ENCODE peak calls at places on chromosomes 1 and 21, in six cellular contexts. J is AG04450; M is cardiac muscle cell; D is tibial nerve; B is CD8-positive, alpha-beta T cell; R is neuronal stem cell. S is an unnamed sample.
A peak's percentile ranks its signal among the peaks of the same experiment; 100 is the strongest.

GRCh38 chr1:5983361-5984103 is 8.7 kb downstream of the NPHP4 start:
- DNase-seq in J (peak; percentile 64), M (no peak), D (no peak), B (no peak), R (no peak), S (no peak)

GRCh38 chr1:115706774-115707425 is 61.6 kb downstream of the CASQ2 start:
- DNase-seq in J (peak; percentile 26), M (peak; percentile 89), D (no peak), B (no peak), R (peak; percentile 64), S (no peak)

GRCh38 chr1:203046984-203047630 is 20.8 kb downstream of the PPFIA4 start:
- DNase-seq in J (peak; percentile 41), M (no peak), D (no peak), B (no peak), R (no peak), S (no peak)

GRCh38 chr1:204128964-204129896 is 22.6 kb downstream of the ETNK2 start:
- DNase-seq in J (peak; percentile 32), M (peak; percentile 81), D (no peak), B (peak; percentile 74), R (peak; percentile 54), S (peak; percentile 49)

GRCh38 chr21:34808569-34809204 is 139.9 kb downstream of the CLIC6 start:
- DNase-seq in J (peak; percentile 26), M (no peak), D (no peak), B (no peak), R (no peak), S (no peak)

GRCh38 chr1:215845224-215845902 is 278.3 kb downstream of the KCTD3 start:
- DNase-seq in J (peak; percentile 58), M (no peak), D (no peak), B (no peak), R (no peak), S (no peak)

GRCh38 chr1:43913051-43913501 is 20.5 kb upstream of the ARTN start:
- DNase-seq in J (no peak), M (no peak), D (no peak), B (no peak), R (no peak), S (no peak)

GRCh38 chr1:153513023-153513422 is 22.8 kb downstream of the S100A6 start:
- DNase-seq in J (no peak), M (no peak), D (no peak), B (no peak), R (no peak), S (no peak)

GRCh38 chr1:85342177-85342576 is 65.7 kb upstream of the BCL10 start:
- DNase-seq in J (no peak), M (no peak), D (no peak), B (no peak), R (no peak), S (no peak)

GRCh38 chr1:169495916-169496315 is 10.2 kb upstream of the SLC19A2 start:
- DNase-seq in J (no peak), M (no peak), D (no peak), B (no peak), R (no peak), S (no peak)

GRCh38 chr21:42650441-42651421 is 2.7 kb upstream of the PDE9A start:
- DNase-seq in J (no peak), M (no peak), D (no peak), B (no peak), R (no peak), S (no peak)

GRCh38 chr1:46244656-46245371 is 2.7 kb upstream of the RAD54L start:
- DNase-seq in J (no peak), M (peak; percentile 20), D (no peak), B (no peak), R (no peak), S (no peak)

GRCh38 chr21:33124879-33125278 is 54.9 kb downstream of the OLIG1 start:
- DNase-seq in J (no peak), M (no peak), D (no peak), B (no peak), R (no peak), S (no peak)

GRCh38 chr21:22965455-22966125 is 1967.4 kb downstream of the NCAM2 start:
- DNase-seq in J (no peak), M (no peak), D (no peak), B (no peak), R (no peak), S (no peak)

GRCh38 chr1:236395780-236396664 is 1.9 kb downstream of the EDARADD start:
- DNase-seq in J (no peak), M (peak; percentile 11), D (no peak), B (no peak), R (peak; percentile 26), S (no peak)

GRCh38 chr1:54837002-54837853 is 36.1 kb upstream of the TTC22 start:
- DNase-seq in J (no peak), M (no peak), D (no peak), B (peak; percentile 45), R (no peak), S (no peak)

GRCh38 chr1:114075546-114076249 is 78.0 kb downstream of the SYT6 start:
- DNase-seq in J (no peak), M (no peak), D (no peak), B (no peak), R (no peak), S (no peak)

GRCh38 chr21:36155603-36156338 is 853 bp upstream of the DOP1B start:
- DNase-seq in J (no peak), M (no peak), D (no peak), B (no peak), R (no peak), S (no peak)

GRCh38 chr1:208809876-208810275 is 565.7 kb upstream of the PLXNA2 start:
- DNase-seq in J (no peak), M (no peak), D (no peak), B (no peak), R (no peak), S (no peak)

GRCh38 chr21:36260030-36260787 is 59.8 kb upstream of the MORC3 start:
- DNase-seq in J (peak; percentile 36), M (peak; percentile 52), D (no peak), B (peak; percentile 52), R (peak; percentile 5), S (peak; percentile 43)

GRCh38 chr1:39395357-39395831 is 96.0 kb upstream of the BMP8A start:
- DNase-seq in J (peak; percentile 66), M (peak; percentile 47), D (no peak), B (no peak), R (no peak), S (no peak)

GRCh38 chr1:67761054-67761453 is 72.2 kb downstream of the GNG12 start:
- DNase-seq in J (no peak), M (no peak), D (no peak), B (no peak), R (no peak), S (no peak)

GRCh38 chr21:36350282-36350910 is 30.4 kb downstream of the MORC3 start:
- DNase-seq in J (peak; percentile 18), M (no peak), D (no peak), B (no peak), R (no peak), S (no peak)

DNA sequence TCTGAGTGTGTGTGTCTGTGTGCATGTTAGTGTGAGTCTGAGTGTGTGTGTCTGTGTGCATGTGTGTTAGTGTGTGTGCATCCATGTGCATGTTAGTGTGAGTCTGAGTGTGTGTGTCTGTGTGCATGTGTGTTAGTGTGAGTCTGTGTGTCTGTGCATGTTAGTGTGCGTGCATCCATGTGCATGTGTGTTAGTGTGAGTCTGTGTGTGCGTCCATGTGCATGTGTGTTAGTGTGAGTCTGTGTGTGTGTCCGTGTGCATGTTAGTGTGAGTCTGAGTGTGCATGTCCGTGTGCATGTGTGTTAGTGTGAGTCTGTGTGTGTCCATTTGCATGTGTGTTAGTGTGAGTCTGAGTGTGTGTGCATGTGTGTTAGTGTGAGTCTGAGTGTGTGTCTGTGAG is 76.6 kb upstream of the ACTRT2 start:
- DNase-seq in J (no peak), M (no peak), D (no peak), B (no peak), R (no peak), S (no peak)
- H3K9me3 ChIP-seq in J (peaks cover 86% of the 10 kb centered on the region), M (no peaks in the 10 kb centered on the region), D (no peaks in the 10 kb centered on the region), B (no peaks in the 10 kb centered on the region), R (peaks cover 14% of the 10 kb centered on the region), S (no peaks in the 10 kb centered on the region)

GRCh38 chr1:36884801-36885200 is 149.5 kb downstream of the GRIK3 start:
- DNase-seq in J (no peak), M (no peak), D (no peak), B (no peak), R (no peak), S (no peak)
- H3K9me3 ChIP-seq in J (no peaks in the 10 kb centered on the region), M (no peaks in the 10 kb centered on the region), D (no peaks in the 10 kb centered on the region), B (no peaks in the 10 kb centered on the region), R (no peaks in the 10 kb centered on the region), S (no peaks in the 10 kb centered on the region)

DNA sequence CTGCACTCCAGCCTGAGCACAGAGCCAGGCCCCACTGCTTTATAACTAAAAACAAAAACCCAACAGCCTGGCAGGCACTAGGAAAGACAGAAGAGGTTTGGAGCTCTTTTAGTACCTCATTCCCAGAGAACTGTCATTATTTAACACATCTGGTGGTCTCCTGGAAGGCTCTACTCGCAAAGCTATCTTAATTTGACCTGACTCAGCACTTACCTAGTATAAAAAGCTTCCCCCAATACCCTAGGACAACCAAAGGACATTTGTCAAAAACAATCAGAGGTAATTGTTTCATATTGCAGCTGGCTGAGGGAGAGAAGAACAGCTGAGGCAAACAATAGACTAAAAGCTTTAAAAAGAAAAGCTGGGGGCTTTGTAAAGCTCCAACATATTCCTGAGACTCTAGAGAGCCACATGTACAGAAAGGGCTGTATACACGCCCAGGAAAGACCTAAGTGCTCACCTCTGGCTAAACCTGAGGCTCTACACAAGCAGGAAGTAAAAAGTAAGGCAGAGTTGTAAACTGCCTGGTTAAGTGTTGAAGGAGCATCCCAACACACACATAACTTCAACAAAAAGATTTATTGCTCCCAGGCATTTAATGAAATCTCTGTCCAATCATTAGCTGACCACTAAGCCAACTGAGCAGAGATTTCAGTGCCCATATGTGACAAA is 25.0 kb downstream of the ZNF644 start:
- DNase-seq in J (no peak), M (no peak), D (no peak), B (no peak), R (no peak), S (no peak)
- H3K9me3 ChIP-seq in J (peaks cover 15% of the 10 kb centered on the region), M (no peaks in the 10 kb centered on the region), D (no peaks in the 10 kb centered on the region), B (no peaks in the 10 kb centered on the region), R (peaks cover 8% of the 10 kb centered on the region), S (peaks cover 7% of the 10 kb centered on the region)

DNA sequence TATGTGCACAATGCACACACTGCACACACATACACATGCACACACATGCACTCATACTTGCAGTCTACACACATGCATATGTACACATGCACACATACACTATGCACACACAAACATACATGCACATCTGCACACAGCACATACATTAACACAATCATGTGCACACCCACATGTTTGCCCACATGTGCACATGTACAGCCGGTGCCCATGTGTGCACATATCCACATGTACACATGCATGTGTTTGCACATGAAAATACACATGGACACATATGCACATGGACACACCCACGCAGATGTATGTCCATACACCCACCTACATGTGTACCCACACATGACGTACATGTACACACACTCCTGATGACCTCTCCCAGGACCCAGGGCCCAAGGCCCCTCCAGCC is 105.1 kb upstream of the ACTRT2 start:
- DNase-seq in J (no peak), M (no peak), D (no peak), B (no peak), R (no peak), S (no peak)
- H3K9me3 ChIP-seq in J (peaks cover 100% of the 10 kb centered on the region), M (no peaks in the 10 kb centered on the region), D (no peaks in the 10 kb centered on the region), B (no peaks in the 10 kb centered on the region), R (peaks cover 7% of the 10 kb centered on the region), S (no peaks in the 10 kb centered on the region)